ENCODE peak calls at places on chromosomes 2 and 18, in five cellular contexts. I is Peyer's patch; F is fibroblast of pulmonary artery; B is stimulated activated CD8-positive, alpha-beta memory T cell treated with anti-CD3 and anti-CD28 coated beads, Interleukin-4, amount 100 ng/mL, for 4 hours; C is NCI-H1092 treated with DMSO at 0.1 percent for 48 hours. H is an unnamed sample.

GRCh38 chr2:199590323-199590915 is 132.7 kb upstream of the SATB2 start:
- DNase-seq in B (no peak), F (no peak), C (no peak), I (no peak), H (no peak)

GRCh38 chr2:205775091-205775876 is 93.0 kb downstream of the NRP2 start:
- DNase-seq in F (peak; percentile 34), I (no peak), C (peak; percentile 66), B (no peak), H (peak; percentile 84)

GRCh38 chr2:148861367-148861766 is 13.7 kb upstream of the KIF5C start:
- DNase-seq in C (no peak), I (no peak), B (no peak), F (no peak), H (no peak)

GRCh38 chr2:30488012-30488659 is 41.1 kb downstream of the LCLAT1 start:
- DNase-seq in C (no peak), B (no peak), F (no peak), I (no peak), H (no peak)

GRCh38 chr2:106193491-106193976 is 567 bp downstream of the UXS1 start:
- DNase-seq in F (no peak), I (peak; percentile 69), B (no peak), C (no peak), H (no peak)

GRCh38 chr2:127256866-127257265 is 36.8 kb upstream of the CYP27C1 start:
- DNase-seq in I (no peak), F (no peak), C (no peak), B (no peak), H (no peak)

GRCh38 chr18:245282-245847 is 22.5 kb downstream of the THOC1 start:
- DNase-seq in C (no peak), B (no peak), F (no peak), I (no peak), H (no peak)

GRCh38 chr2:157052685-157053224 is 204.8 kb upstream of the GALNT5 start:
- DNase-seq in B (no peak), I (no peak), C (no peak), F (peak; percentile 90), H (no peak)

GRCh38 chr18:75351409-75351808 is 76.1 kb downstream of the SMIM21 start:
- DNase-seq in F (no peak), B (no peak), I (no peak), C (no peak), H (no peak)

GRCh38 chr2:109422071-109422757 is 191.6 kb downstream of the SEPTIN10 start:
- DNase-seq in B (no peak), I (no peak), F (no peak), C (no peak), H (no peak)

GRCh38 chr2:160493227-160494028 is at the start of gene RBMS1:
- DNase-seq in F (peak; percentile 74), C (peak; percentile 76), I (peak; percentile 59), B (no peak), H (no peak)

GRCh38 chr2:55176094-55176415 is 56.0 kb downstream of the CLHC1 start:
- DNase-seq in B (no peak), I (no peak), C (no peak), F (no peak), H (no peak)

GRCh38 chr2:169081551-169081950 is 12.2 kb downstream of the DHRS9 start:
- DNase-seq in I (no peak), B (no peak), F (no peak), C (no peak), H (no peak)

GRCh38 chr18:8584798-8585197 is 24.4 kb upstream of the RAB12 start:
- DNase-seq in C (no peak), I (no peak), B (no peak), F (no peak), H (no peak)

GRCh38 chr2:74373189-74373588 is 6.9 kb downstream of the DCTN1 start:
- DNase-seq in B (no peak), I (peak; percentile 81), C (peak; percentile 1), F (no peak), H (no peak)

GRCh38 chr2:3001595-3002184 is 375.9 kb downstream of the EIPR1 start:
- DNase-seq in C (peak; percentile 1), B (no peak), F (peak; percentile 1), I (no peak), H (no peak)

GRCh38 chr2:205857532-205857931 is 175.2 kb downstream of the NRP2 start:
- DNase-seq in F (no peak), C (no peak), B (no peak), I (no peak), H (no peak)

GRCh38 chr2:179860255-179861026 is 971 bp downstream of the ZNF385B start:
- DNase-seq in B (no peak), C (no peak), I (no peak), F (no peak), H (no peak)

GRCh38 chr2:168596881-168597280 is 140.8 kb downstream of the CERS6 start:
- DNase-seq in C (no peak), F (no peak), I (no peak), B (no peak), H (no peak)

H was measured in NCI-H1694.